ENCODE peak calls at places on chromosomes 16 and 17, in six cellular contexts. S, V, Z, F, O and C are unnamed samples. For H3K4me1, the result is how much of the 10 kb centered on the place peaks cover.

GRCh38 chr17:76027159-76027839 is at the start of gene EVPL:
- DNase-seq in F (no peak), Z (no peak), V (no peak), S (peak), O (no peak), C (no peak)

GRCh38 chr17:57264776-57265175 is 8.5 kb downstream of the MSI2 start:
- DNase-seq in O (no peak), F (no peak), S (no peak), Z (no peak), V (no peak), C (no peak)

GRCh38 chr17:30236807-30237206 is 1.3 kb upstream of the SLC6A4 start:
- DNase-seq in V (peak), O (peak), F (no peak), Z (peak), S (peak), C (no peak)

GRCh38 chr17:43851744-43852143 is 4.8 kb downstream of the CD300LG start:
- DNase-seq in Z (no peak), S (no peak), V (no peak), F (no peak), O (no peak), C (no peak)

GRCh38 chr17:2982854-2983636 is 80.4 kb downstream of the OR1D5 start:
- DNase-seq in V (peak), F (no peak), Z (peak), O (no peak), S (no peak), C (no peak)

GRCh38 chr17:30600830-30601494 is 123.8 kb downstream of the GOSR1 start:
- DNase-seq in F (peak), O (no peak), Z (no peak), S (peak), V (no peak), C (peak)

GRCh38 chr16:81136331-81137011 is 40.3 kb upstream of the GCSH start:
- DNase-seq in V (no peak), Z (no peak), O (no peak), S (no peak), F (no peak), C (no peak)

GRCh38 chr16:55323637-55324490 is at the start of gene IRX6:
- DNase-seq in V (no peak), F (no peak), Z (peak), S (no peak), O (peak), C (no peak)

GRCh38 chr16:31706925-31707324 is 166.7 kb upstream of the ZNF267 start:
- DNase-seq in Z (no peak), O (no peak), V (no peak), F (no peak), S (no peak), C (no peak)

GRCh38 chr16:75027520-75028300 is 28.9 kb downstream of the ZNRF1 start:
- DNase-seq in O (no peak), Z (no peak), F (no peak), S (no peak), V (peak), C (no peak)

GRCh38 chr17:6648181-6648580 is 3.2 kb downstream of the MED31 start:
- DNase-seq in V (no peak), F (no peak), S (peak), Z (no peak), O (no peak), C (no peak)

GRCh38 chr16:12511308-12511707 is 292.4 kb downstream of the CPPED1 start:
- DNase-seq in V (no peak), S (no peak), Z (no peak), O (no peak), F (no peak), C (no peak)

GRCh38 chr17:35447494-35447893 is 1.1 kb downstream of the SLFN13 start:
- DNase-seq in F (no peak), O (no peak), V (no peak), Z (no peak), S (no peak), C (no peak)

GRCh38 chr16:11329080-11329491 is 16.2 kb upstream of the RMI2 start:
- DNase-seq in F (no peak), S (peak), V (no peak), O (no peak), Z (no peak), C (no peak)

GRCh38 chr17:2502911-2503580 is 8.6 kb downstream of the METTL16 start:
- DNase-seq in F (no peak), S (no peak), V (no peak), Z (no peak), O (no peak), C (no peak)

GRCh38 chr16:56022818-56023217 is 147.6 kb upstream of the CES5A start:
- DNase-seq in O (no peak), F (no peak), Z (no peak), S (no peak), V (no peak), C (no peak)

GRCh38 chr16:50381679-50382440 is 13.1 kb upstream of the BRD7 start:
- DNase-seq in O (no peak), S (no peak), V (no peak), F (no peak), Z (no peak), C (no peak)

GRCh38 chr17:82941021-82942001 is 101.5 kb upstream of the ZNF750 start:
- DNase-seq in O (no peak), F (no peak), V (no peak), S (no peak), Z (no peak), C (no peak)

GRCh38 chr16:8887952-8888560 is 5.9 kb downstream of the LITAFD start:
- DNase-seq in S (peak), Z (peak), V (peak), O (no peak), F (no peak), C (no peak)

DNA sequence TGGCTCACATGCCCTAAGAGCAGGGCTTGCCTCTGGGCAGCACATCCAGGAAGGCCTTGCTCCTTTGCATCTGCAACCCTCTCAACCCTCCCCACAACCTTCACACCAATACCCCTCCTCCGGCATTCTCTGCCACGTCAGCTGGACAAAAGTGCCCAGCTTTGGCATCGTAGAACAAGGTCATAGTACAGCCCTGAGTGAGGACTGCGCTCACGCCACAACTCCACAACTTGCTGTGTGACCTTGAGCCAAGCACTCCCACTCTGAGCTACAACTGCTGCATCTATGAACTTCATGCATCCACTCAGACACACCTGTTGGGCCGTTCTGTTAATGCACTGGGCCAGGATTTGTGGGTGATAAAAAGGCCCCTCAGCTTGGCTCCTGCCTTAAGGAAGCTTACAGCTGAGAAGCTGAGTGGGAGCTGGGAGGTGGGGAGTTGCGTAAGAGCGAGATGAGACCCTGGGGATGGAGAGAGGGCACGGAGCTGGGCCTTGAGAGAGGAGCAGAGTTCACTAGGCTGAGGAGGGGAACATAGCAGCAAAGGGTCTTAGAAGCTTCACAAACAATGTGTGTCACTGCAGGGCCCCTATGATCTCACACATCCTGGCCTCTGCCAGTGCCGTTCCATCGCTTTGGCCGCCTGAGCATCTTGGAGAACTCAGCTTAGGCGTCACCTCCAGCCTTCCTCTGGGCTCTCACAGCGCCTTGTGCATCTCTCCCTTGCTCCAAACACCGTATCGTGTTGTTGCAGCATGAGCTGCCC is 8.6 kb upstream of the MRC2 start:
- DNase-seq in V (no peak), Z (peak), F (no peak), O (no peak), S (no peak), C (no peak)
- H3K4me1 ChIP-seq in V (under half), Z (under half), F (under half), O (under half), S (under half), C (under half)

DNA sequence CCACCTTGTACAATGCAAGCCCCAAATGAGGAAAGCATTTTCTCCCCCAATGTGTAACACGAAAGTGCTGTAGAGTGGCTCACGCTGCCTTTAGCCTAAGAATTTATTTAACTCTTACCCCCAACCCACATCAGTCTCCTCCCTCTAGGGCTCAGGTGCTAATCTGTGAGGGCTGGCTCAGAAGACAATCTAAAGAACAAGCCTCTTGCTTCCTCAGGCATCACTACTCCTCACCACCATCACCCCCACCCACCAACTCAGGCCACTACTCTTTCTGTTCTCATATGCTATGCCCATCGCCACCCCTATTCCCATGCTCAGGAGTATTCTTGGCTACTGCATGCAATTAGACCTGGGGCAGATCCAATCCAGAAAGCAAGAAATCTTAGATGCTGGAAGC is 3.9 kb upstream of the CCL2 start:
- DNase-seq in O (no peak), Z (no peak), S (no peak), V (no peak), F (no peak), C (no peak)
- H3K27ac ChIP-seq in O (no peak), Z (peak), S (no peak), V (peak), F (no peak), C (no peak)

GRCh38 chr16:86498661-86499493 is 11.4 kb upstream of the FOXF1 start:
- DNase-seq in V (no peak), Z (no peak), S (no peak), F (no peak), O (no peak), C (no peak)
- H3K4me1 ChIP-seq in V (under half), Z (under half), S (under half), F (under half), O (under half), C (under half)

DNA sequence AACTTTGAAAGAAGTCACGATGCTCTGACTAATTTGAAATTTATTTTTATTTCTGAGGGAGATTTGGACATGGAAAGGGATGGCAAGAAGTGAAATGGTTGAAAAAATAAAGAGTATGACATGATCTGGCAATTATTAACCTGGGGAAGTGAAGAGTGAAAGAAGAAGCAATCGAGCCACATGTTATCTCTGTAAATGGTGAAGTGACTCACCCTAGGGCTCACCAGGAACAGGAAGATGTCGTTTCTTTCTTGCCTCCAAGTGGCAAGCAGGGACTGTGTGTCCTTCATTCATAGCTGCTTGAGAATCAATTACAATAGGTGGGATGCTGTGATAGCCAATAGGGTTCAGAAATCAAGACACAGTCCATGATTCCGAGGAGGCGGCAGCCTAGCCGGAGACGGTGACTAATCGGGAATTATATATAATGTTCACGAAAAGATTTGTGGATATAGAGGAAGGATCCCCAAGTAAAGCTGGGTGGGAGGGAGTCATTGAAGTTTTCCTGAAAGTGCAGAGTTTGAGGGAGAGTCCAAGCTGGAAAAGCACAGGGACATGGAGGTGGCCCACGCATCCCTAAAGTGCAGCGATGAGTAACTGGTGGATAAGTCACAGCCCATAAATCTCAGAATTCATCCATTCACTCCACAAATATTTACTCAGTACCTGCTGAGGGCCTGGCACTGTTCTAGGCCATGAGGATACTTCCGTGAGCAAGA is 18.2 kb upstream of the KRT20 start:
- DNase-seq in Z (no peak), O (no peak), S (peak), V (peak), F (no peak), C (no peak)
- H3K27ac ChIP-seq in Z (no peak), O (no peak), S (peak), V (peak), F (no peak), C (no peak)

GRCh38 chr16:89280546-89281188 is 63.2 kb downstream of the ZNF778 start:
- DNase-seq in Z (no peak), O (no peak), S (no peak), F (no peak), V (no peak), C (no peak)
- H3K4me1 ChIP-seq in Z (under half), O (under half), S (under half), F (under half), V (under half), C (under half)